ENCODE peak calls at places on chromosomes 12 and 14, in four cellular contexts. I is effector memory CD4-positive, alpha-beta T cell; X is heart right ventricle; Y is caudate nucleus. G is an unnamed sample.

GRCh38 chr12:115267891-115268290 is 583.9 kb upstream of the TBX3 start:
- DNase-seq in X (no peak), I (no peak), Y (no peak), G (no peak)

GRCh38 chr12:11981174-11981733 is 89.5 kb upstream of the BCL2L14 start:
- DNase-seq in I (peak), Y (no peak), X (no peak), G (no peak)

GRCh38 chr14:63200767-63201166 is 3.5 kb upstream of the RHOJ start:
- DNase-seq in Y (no peak), I (no peak), X (no peak), G (peak)

GRCh38 chr14:85602366-85602765 is 72.4 kb downstream of the FLRT2 start:
- DNase-seq in X (no peak), I (no peak), Y (no peak), G (no peak)

GRCh38 chr12:109112720-109113465 is 3.5 kb upstream of the ACACB start:
- DNase-seq in I (no peak), X (no peak), Y (no peak), G (no peak)

GRCh38 chr12:124422570-124423523 is 128.0 kb downstream of the RFLNA start:
- DNase-seq in X (peak), I (no peak), Y (peak), G (peak)

GRCh38 chr12:64882687-64883086 is 58.2 kb downstream of the TBC1D30 start:
- DNase-seq in I (no peak), Y (no peak), X (no peak), G (no peak)

GRCh38 chr12:2301531-2302461 is 249.0 kb downstream of the CACNA1C start:
- DNase-seq in X (peak), I (no peak), Y (no peak), G (no peak)

GRCh38 chr12:18849761-18850160 is 111.8 kb downstream of the CAPZA3 start:
- DNase-seq in X (no peak), Y (no peak), I (no peak), G (no peak)

GRCh38 chr14:77809011-77809410 is 9.1 kb downstream of the ADCK1 start:
- DNase-seq in Y (no peak), X (no peak), I (no peak), G (no peak)

GRCh38 chr12:90085491-90086274 is 377.0 kb upstream of the ATP2B1 start:
- DNase-seq in Y (no peak), X (no peak), I (no peak), G (no peak)

GRCh38 chr14:74429991-74430390 is 4.0 kb upstream of the SYNDIG1L start:
- DNase-seq in X (no peak), I (no peak), Y (peak), G (no peak)

GRCh38 chr14:101559624-101560533 is 1.4 kb upstream of the DIO3 start:
- DNase-seq in I (no peak), X (peak), Y (no peak), G (no peak)

GRCh38 chr12:30692470-30692869 is 3.2 kb downstream of the IPO8 start:
- DNase-seq in X (no peak), Y (no peak), I (no peak), G (no peak)

GRCh38 chr12:101414533-101415119 is 7.1 kb upstream of the ARL1 start:
- DNase-seq in Y (no peak), I (no peak), X (no peak), G (peak)

GRCh38 chr12:115103884-115104883 is 420.2 kb upstream of the TBX3 start:
- DNase-seq in I (no peak), X (peak), Y (no peak), G (peak)

GRCh38 chr14:77014004-77014604 is 14.4 kb downstream of the IRF2BPL start:
- DNase-seq in X (peak), Y (peak), I (no peak), G (no peak)

GRCh38 chr12:77324763-77325468 is 259.5 kb upstream of the E2F7 start:
- DNase-seq in Y (peak), I (no peak), X (peak), G (peak)

GRCh38 chr14:104587641-104588040 is 8.1 kb downstream of the C14orf180 start:
- DNase-seq in X (peak), Y (no peak), I (no peak), G (no peak)

GRCh38 chr14:75494898-75495297 is 27.4 kb upstream of the BATF start:
- DNase-seq in X (no peak), Y (no peak), I (no peak), G (no peak)

GRCh38 chr12:27652174-27652763 is 44.0 kb upstream of the REP15 start:
- DNase-seq in Y (peak), X (no peak), I (no peak), G (peak)

GRCh38 chr14:51157012-51157411 is 62.1 kb upstream of the TRIM9 start:
- DNase-seq in X (no peak), Y (no peak), I (no peak), G (no peak)

GRCh38 chr14:83885748-83886382 is 1644.1 kb upstream of the FLRT2 start:
- DNase-seq in I (no peak), X (no peak), Y (no peak), G (no peak)

GRCh38 chr14:83883732-83884131 is 1646.2 kb upstream of the FLRT2 start:
- DNase-seq in Y (no peak), I (no peak), X (no peak), G (no peak)

GRCh38 chr14:83887871-83888270 is 1642.1 kb upstream of the FLRT2 start:
- DNase-seq in X (no peak), Y (no peak), I (no peak), G (no peak)
- H3K27ac ChIP-seq in X (no peak), Y (no peak), I (no peak), G (no peak)

GRCh38 chr12:39441189-39441962 is 1.5 kb downstream of the KIF21A start:
- DNase-seq in I (no peak), Y (no peak), X (no peak), G (no peak)
- H3K27ac ChIP-seq in I (no peak), Y (peak), X (peak), G (no peak)

GRCh38 chr14:31936100-31936499 is 141.0 kb upstream of the ARHGAP5 start:
- DNase-seq in Y (no peak), X (no peak), I (no peak), G (no peak)

GRCh38 chr14:31935406-31935805 is 141.7 kb upstream of the ARHGAP5 start:
- DNase-seq in I (no peak), X (no peak), Y (no peak), G (no peak)

GRCh38 chr14:31933716-31934115 is 143.4 kb upstream of the ARHGAP5 start:
- DNase-seq in I (no peak), X (no peak), Y (no peak), G (no peak)

GRCh38 chr14:31932675-31933074 is 144.4 kb upstream of the ARHGAP5 start:
- DNase-seq in I (no peak), Y (no peak), X (no peak), G (no peak)

GRCh38 chr14:31934767-31935266 is 142.3 kb upstream of the ARHGAP5 start:
- DNase-seq in I (no peak), Y (no peak), X (no peak), G (peak)
- H3K27ac ChIP-seq in I (no peak), Y (no peak), X (no peak), G (no peak)

GRCh38 chr12:120361506-120362208 is 7.3 kb downstream of the MSI1 start:
- DNase-seq in Y (peak), I (no peak), X (peak), G (peak)
- H3K27ac ChIP-seq in Y (peak), I (no peak), X (no peak), G (no peak)

GRCh38 chr12:122928891-122929538 is 33.1 kb upstream of the VPS37B start:
- DNase-seq in Y (no peak), X (no peak), I (no peak), G (no peak)

GRCh38 chr12:122929812-122930211 is 33.9 kb upstream of the VPS37B start:
- DNase-seq in I (no peak), X (no peak), Y (no peak), G (no peak)

GRCh38 chr12:122932207-122932606 is 34.1 kb downstream of the ABCB9 start:
- DNase-seq in Y (no peak), I (no peak), X (no peak), G (no peak)

GRCh38 chr12:122928033-122928890 is 32.3 kb upstream of the VPS37B start:
- DNase-seq in Y (no peak), I (no peak), X (no peak), G (no peak)
- H3K27ac ChIP-seq in Y (no peak), I (no peak), X (no peak), G (no peak)

GRCh38 chr12:9112076-9112853 is 3.5 kb downstream of the A2M start:
- DNase-seq in X (no peak), I (no peak), Y (no peak), G (no peak)

GRCh38 chr12:9113987-9114309 is 1.8 kb downstream of the A2M start:
- DNase-seq in Y (no peak), I (no peak), X (no peak), G (no peak)

GRCh38 chr12:9113296-9113986 is 2.3 kb downstream of the A2M start:
- DNase-seq in I (no peak), Y (no peak), X (no peak), G (no peak)

GRCh38 chr12:9115731-9116689 is at the start of gene A2M:
- DNase-seq in Y (no peak), I (no peak), X (no peak), G (no peak)

DNA sequence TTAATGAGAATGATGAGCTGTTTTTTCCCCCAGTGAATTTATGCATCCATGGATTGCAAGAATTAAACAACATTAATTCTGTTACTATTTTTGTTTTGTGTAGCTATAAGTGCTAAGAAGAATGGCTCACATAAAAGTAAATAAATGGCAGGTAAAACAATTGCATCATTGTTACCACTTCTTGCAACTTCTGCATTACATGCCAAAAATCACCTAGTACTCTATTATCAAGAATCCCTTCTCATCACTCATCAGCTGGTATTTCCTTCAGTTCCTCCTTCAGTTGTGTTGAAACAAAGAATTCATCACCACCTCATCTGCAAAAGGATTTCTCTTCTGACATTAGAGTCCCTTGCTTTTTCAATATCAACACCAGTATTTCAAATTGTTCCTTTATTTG is 773 bp downstream of the A2M start:
- DNase-seq in Y (no peak), X (no peak), I (no peak), G (no peak)
- H3K27ac ChIP-seq in Y (no peak), X (peak), I (no peak), G (no peak)

GRCh38 chr12:68479832-68480291 is 130.8 kb upstream of the RAP1B start:
- DNase-seq in I (no peak), Y (no peak), X (no peak), G (no peak)
- H3K27ac ChIP-seq in I (no peak), Y (no peak), X (no peak), G (no peak)

G was measured in brain microvascular endothelial cell.